ENCODE peak calls at places on chromosomes 16 and 17, in ten cellular contexts. One of them, this sample, is unnamed.

GRCh38 chr16:22120440-22120839 is 28.1 kb downstream of the VWA3A start:
- DNase-seq in lung: no peak
- DNase-seq in GM12878: no peak
- DNase-seq in tibial nerve: no peak
- DNase-seq in A673: no peak
- DNase-seq in psoas muscle: no peak
- DNase-seq in A549: no peak
- DNase-seq in foreskin keratinocyte: no peak
- DNase-seq in stomach: no peak
- DNase-seq in OCI-LY7: no peak
- DNase-seq in this sample: no peak

GRCh38 chr16:20952144-20952797 is 51.7 kb downstream of the LYRM1 start:
- DNase-seq in psoas muscle: no peak
- DNase-seq in A549: no peak
- DNase-seq in GM12878: no peak
- DNase-seq in stomach: no peak
- DNase-seq in OCI-LY7: no peak
- DNase-seq in A673: no peak
- DNase-seq in tibial nerve: no peak
- DNase-seq in foreskin keratinocyte: peak; percentile 45
- DNase-seq in lung: no peak
- DNase-seq in this sample: no peak

GRCh38 chr17:82399030-82399429 is 19.1 kb upstream of the HEXD start:
- DNase-seq in foreskin keratinocyte: no peak
- DNase-seq in lung: no peak
- DNase-seq in OCI-LY7: no peak
- DNase-seq in A673: peak; percentile 93
- DNase-seq in GM12878: no peak
- DNase-seq in tibial nerve: peak; percentile 40
- DNase-seq in stomach: no peak
- DNase-seq in A549: no peak
- DNase-seq in psoas muscle: peak; percentile 80
- DNase-seq in this sample: no peak

GRCh38 chr16:28538733-28539596 is at the start of gene NUPR1:
- DNase-seq in tibial nerve: peak; percentile 98
- DNase-seq in GM12878: no peak
- DNase-seq in stomach: peak; percentile 95
- DNase-seq in OCI-LY7: no peak
- DNase-seq in foreskin keratinocyte: no peak
- DNase-seq in lung: peak; percentile 95
- DNase-seq in psoas muscle: peak; percentile 93
- DNase-seq in A549: peak; percentile 63
- DNase-seq in A673: no peak
- DNase-seq in this sample: no peak

GRCh38 chr17:35786941-35787432 is 8.5 kb downstream of the MMP28 start:
- DNase-seq in A673: no peak
- DNase-seq in OCI-LY7: no peak
- DNase-seq in stomach: no peak
- DNase-seq in foreskin keratinocyte: no peak
- DNase-seq in lung: no peak
- DNase-seq in GM12878: no peak
- DNase-seq in psoas muscle: no peak
- DNase-seq in tibial nerve: no peak
- DNase-seq in A549: no peak
- DNase-seq in this sample: no peak

GRCh38 chr17:49494937-49495841 is at the start of gene NGFR:
- DNase-seq in lung: no peak
- DNase-seq in psoas muscle: peak; percentile 60
- DNase-seq in GM12878: no peak
- DNase-seq in A549: peak; percentile 77
- DNase-seq in tibial nerve: no peak
- DNase-seq in OCI-LY7: peak; percentile 75
- DNase-seq in stomach: no peak
- DNase-seq in A673: peak; percentile 79
- DNase-seq in foreskin keratinocyte: no peak
- DNase-seq in this sample: peak; percentile 87

GRCh38 chr17:73833779-73834613 is 189.8 kb upstream of the SDK2 start:
- DNase-seq in A549: no peak
- DNase-seq in GM12878: no peak
- DNase-seq in lung: no peak
- DNase-seq in foreskin keratinocyte: no peak
- DNase-seq in A673: peak; percentile 28
- DNase-seq in stomach: no peak
- DNase-seq in tibial nerve: no peak
- DNase-seq in psoas muscle: no peak
- DNase-seq in OCI-LY7: no peak
- DNase-seq in this sample: peak; percentile 22

GRCh38 chr16:48050871-48051270 is 104.9 kb downstream of the ABCC12 start:
- DNase-seq in lung: no peak
- DNase-seq in stomach: no peak
- DNase-seq in A549: no peak
- DNase-seq in GM12878: no peak
- DNase-seq in OCI-LY7: no peak
- DNase-seq in A673: no peak
- DNase-seq in psoas muscle: no peak
- DNase-seq in foreskin keratinocyte: no peak
- DNase-seq in tibial nerve: no peak
- DNase-seq in this sample: no peak

GRCh38 chr16:66041907-66042306 is 324.6 kb upstream of the CDH5 start:
- DNase-seq in foreskin keratinocyte: peak; percentile 46
- DNase-seq in GM12878: no peak
- DNase-seq in stomach: no peak
- DNase-seq in OCI-LY7: no peak
- DNase-seq in A673: no peak
- DNase-seq in psoas muscle: no peak
- DNase-seq in lung: no peak
- DNase-seq in A549: no peak
- DNase-seq in tibial nerve: no peak
- DNase-seq in this sample: no peak

DNA sequence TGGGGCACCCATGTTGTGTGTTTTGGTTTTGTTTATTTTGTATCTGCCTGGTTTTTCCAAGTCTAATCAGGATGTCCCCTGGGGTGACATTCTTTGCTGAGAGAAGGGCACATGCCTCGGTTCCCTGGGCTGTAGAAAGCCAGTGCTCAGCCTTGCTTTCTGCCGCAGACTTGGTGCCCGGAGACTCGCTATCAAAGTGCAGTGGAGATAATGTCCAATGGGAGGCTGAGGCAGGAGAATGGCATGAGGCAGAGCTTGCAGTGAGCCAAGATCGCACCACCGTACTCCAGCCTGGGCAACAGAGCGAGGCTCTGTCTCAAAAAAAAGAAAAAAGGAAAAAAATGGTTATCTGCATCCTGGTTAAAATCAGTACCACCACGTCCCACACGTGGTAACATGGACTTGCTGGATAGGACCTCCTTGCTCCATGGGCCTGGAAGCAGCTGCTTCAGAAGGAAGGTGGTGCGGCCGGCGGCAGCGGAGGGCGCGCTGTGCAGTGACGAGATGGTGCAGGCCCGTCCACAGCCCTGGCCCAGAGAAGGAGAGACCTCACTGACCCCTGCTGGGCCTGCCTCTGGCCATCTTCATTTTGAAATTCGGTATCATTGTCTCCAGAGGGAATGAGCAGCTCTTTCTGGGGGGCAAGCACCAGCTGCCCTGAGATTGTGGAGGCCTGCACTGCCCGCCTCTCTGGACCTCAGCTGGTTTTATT is 19.3 kb upstream of the IL17C start:
- DNase-seq in GM12878: no peak
- DNase-seq in A549: no peak
- DNase-seq in A673: no peak
- DNase-seq in psoas muscle: no peak
- DNase-seq in lung: no peak
- DNase-seq in tibial nerve: no peak
- DNase-seq in foreskin keratinocyte: no peak
- DNase-seq in OCI-LY7: no peak
- DNase-seq in stomach: no peak
- DNase-seq in this sample: no peak
- H3K27ac ChIP-seq in GM12878: no peak overlapping the region
- H3K27ac ChIP-seq in A549: no peak overlapping the region
- H3K27ac ChIP-seq in A673: peak overlapping the region; percentile 47
- H3K27ac ChIP-seq in psoas muscle: no peak overlapping the region
- H3K27ac ChIP-seq in lung: no peak overlapping the region
- H3K27ac ChIP-seq in tibial nerve: no peak overlapping the region
- H3K27ac ChIP-seq in foreskin keratinocyte: no peak overlapping the region
- H3K27ac ChIP-seq in OCI-LY7: no peak overlapping the region
- H3K27ac ChIP-seq in stomach: peak overlapping the region; percentile 25
- H3K27ac ChIP-seq in this sample: no peak overlapping the region

GRCh38 chr17:50865060-50865867 is 890 bp downstream of the TOB1 start:
- DNase-seq in tibial nerve: peak; percentile 36
- DNase-seq in GM12878: no peak
- DNase-seq in A549: no peak
- DNase-seq in psoas muscle: peak; percentile 79
- DNase-seq in A673: peak; percentile 70
- DNase-seq in OCI-LY7: peak; percentile 79
- DNase-seq in stomach: peak; percentile 64
- DNase-seq in foreskin keratinocyte: no peak
- DNase-seq in lung: peak; percentile 61
- DNase-seq in this sample: peak; percentile 92

GRCh38 chr17:50864747-50865059 is 1.5 kb downstream of the TOB1 start:
- DNase-seq in GM12878: no peak
- DNase-seq in A549: no peak
- DNase-seq in lung: no peak
- DNase-seq in stomach: no peak
- DNase-seq in foreskin keratinocyte: no peak
- DNase-seq in psoas muscle: no peak
- DNase-seq in A673: no peak
- DNase-seq in OCI-LY7: no peak
- DNase-seq in tibial nerve: no peak
- DNase-seq in this sample: no peak

GRCh38 chr17:50861822-50862528 is 4.2 kb downstream of the TOB1 start:
- DNase-seq in GM12878: no peak
- DNase-seq in foreskin keratinocyte: no peak
- DNase-seq in A549: no peak
- DNase-seq in stomach: no peak
- DNase-seq in OCI-LY7: no peak
- DNase-seq in lung: no peak
- DNase-seq in psoas muscle: no peak
- DNase-seq in A673: no peak
- DNase-seq in tibial nerve: no peak
- DNase-seq in this sample: no peak

GRCh38 chr17:50863931-50864330 is 2.2 kb downstream of the TOB1 start:
- DNase-seq in lung: no peak
- DNase-seq in OCI-LY7: no peak
- DNase-seq in A549: no peak
- DNase-seq in A673: no peak
- DNase-seq in tibial nerve: no peak
- DNase-seq in foreskin keratinocyte: no peak
- DNase-seq in GM12878: no peak
- DNase-seq in psoas muscle: no peak
- DNase-seq in stomach: no peak
- DNase-seq in this sample: no peak

DNA sequence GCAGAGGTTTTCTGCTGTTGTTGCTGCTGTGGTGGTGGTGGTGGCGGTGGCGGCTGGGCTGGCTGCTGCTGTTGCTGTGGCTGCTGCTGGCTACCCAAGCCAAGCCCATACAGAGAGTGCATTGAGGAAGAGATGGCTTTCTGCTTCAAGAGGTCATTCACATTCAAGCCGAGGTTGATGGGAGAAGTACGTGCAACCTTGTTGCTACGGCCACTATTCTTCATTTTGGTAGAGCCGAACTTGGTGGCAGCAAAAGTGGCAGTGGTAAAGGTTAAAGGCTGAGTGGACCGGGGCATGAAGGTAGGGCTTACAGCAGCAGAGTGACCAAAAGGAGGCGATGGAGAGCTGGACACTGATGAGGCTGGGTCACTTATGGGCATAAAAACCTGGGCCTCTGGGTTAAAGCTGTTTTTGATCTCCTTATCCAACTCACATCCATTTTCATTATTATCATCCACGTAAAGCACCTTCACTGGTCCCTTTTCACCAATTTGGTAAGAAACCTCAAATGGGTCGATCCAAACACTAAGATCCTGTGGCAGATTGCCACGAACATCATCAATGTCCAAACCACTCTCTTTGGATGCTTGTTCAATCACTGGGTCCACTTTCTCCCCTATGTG is 2.8 kb downstream of the TOB1 start:
- DNase-seq in tibial nerve: peak; percentile 66
- DNase-seq in A549: no peak
- DNase-seq in foreskin keratinocyte: no peak
- DNase-seq in stomach: peak; percentile 59
- DNase-seq in psoas muscle: no peak
- DNase-seq in lung: peak; percentile 57
- DNase-seq in A673: peak; percentile 16
- DNase-seq in GM12878: no peak
- DNase-seq in OCI-LY7: peak; percentile 41
- DNase-seq in this sample: no peak
- TF ChIP-seq CTCF in tibial nerve: peak; percentile 69
- TF ChIP-seq CTCF in A549: peak; percentile 76
- TF ChIP-seq CTCF in foreskin keratinocyte: peak; percentile 64
- TF ChIP-seq CTCF in stomach: no peak
- TF ChIP-seq CTCF in psoas muscle: peak; percentile 61
- TF ChIP-seq CTCF in lung: peak; percentile 7
- TF ChIP-seq CTCF in A673: peak; percentile 57
- TF ChIP-seq CTCF in GM12878: peak; percentile 50
- TF ChIP-seq CTCF in OCI-LY7: peak; percentile 78
- TF ChIP-seq CTCF in this sample: no peak

GRCh38 chr17:39915559-39915958 is 2.9 kb downstream of the GSDMB start:
- DNase-seq in psoas muscle: no peak
- DNase-seq in OCI-LY7: no peak
- DNase-seq in A673: no peak
- DNase-seq in foreskin keratinocyte: no peak
- DNase-seq in stomach: no peak
- DNase-seq in tibial nerve: no peak
- DNase-seq in lung: no peak
- DNase-seq in GM12878: no peak
- DNase-seq in A549: no peak
- DNase-seq in this sample: no peak
- H3K27ac ChIP-seq in psoas muscle: no peak overlapping the region
- H3K27ac ChIP-seq in OCI-LY7: no peak overlapping the region
- H3K27ac ChIP-seq in A673: no peak overlapping the region
- H3K27ac ChIP-seq in foreskin keratinocyte: no peak overlapping the region
- H3K27ac ChIP-seq in stomach: no peak overlapping the region
- H3K27ac ChIP-seq in tibial nerve: no peak overlapping the region
- H3K27ac ChIP-seq in lung: no peak overlapping the region
- H3K27ac ChIP-seq in GM12878: peak overlapping the region; percentile 39
- H3K27ac ChIP-seq in A549: no peak overlapping the region
- H3K27ac ChIP-seq in this sample: no peak overlapping the region

DNA sequence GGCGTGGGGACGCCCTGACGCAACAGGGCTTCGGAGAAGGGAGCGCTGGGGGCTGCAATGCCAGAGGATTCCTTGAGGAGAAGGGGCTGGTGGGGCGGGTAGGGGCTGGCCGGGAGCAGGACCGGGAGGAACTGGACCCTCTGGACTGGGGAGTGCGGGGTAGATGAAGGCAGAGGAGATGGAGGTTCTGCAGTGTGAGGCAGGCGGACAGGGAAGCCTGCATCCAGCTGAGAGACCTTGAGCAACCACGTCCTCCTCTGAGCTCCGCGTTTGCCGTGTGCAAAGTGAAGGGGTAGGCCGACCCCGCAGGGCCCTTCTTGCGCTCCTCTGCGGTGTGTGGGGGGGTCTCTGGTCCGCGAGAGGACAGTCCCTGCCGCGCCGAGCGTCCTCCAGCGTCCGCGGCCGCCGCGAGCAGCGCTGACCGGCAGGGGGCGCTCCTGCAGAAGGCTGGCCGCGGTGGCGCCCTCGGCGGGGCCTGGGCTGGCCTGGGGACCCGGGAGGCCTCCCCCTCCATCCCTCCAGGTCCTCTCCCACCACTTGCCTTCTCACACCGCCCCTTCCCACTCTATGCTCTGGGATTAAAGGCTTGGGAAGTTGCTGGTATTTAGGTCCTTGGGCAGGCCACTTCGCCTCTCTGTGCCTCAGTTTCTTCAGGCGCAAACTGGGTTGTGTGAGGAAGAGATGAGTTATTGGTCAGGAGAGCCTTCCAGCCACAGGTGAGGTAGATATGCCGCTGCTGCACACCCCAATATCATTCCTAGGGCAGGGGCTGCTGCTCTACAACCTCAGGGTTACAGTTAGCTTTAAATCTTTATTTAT is 9.6 kb upstream of the WNT9B start:
- DNase-seq in GM12878: no peak
- DNase-seq in A549: peak; percentile 54
- DNase-seq in A673: peak; percentile 24
- DNase-seq in tibial nerve: no peak
- DNase-seq in OCI-LY7: no peak
- DNase-seq in lung: no peak
- DNase-seq in stomach: no peak
- DNase-seq in foreskin keratinocyte: no peak
- DNase-seq in psoas muscle: no peak
- DNase-seq in this sample: no peak
- TF ChIP-seq CTCF in GM12878: peak; percentile 51
- TF ChIP-seq CTCF in A549: peak; percentile 94
- TF ChIP-seq CTCF in A673: peak; percentile 63
- TF ChIP-seq CTCF in tibial nerve: peak; percentile 66
- TF ChIP-seq CTCF in OCI-LY7: no peak
- TF ChIP-seq CTCF in lung: no peak
- TF ChIP-seq CTCF in stomach: peak; percentile 25
- TF ChIP-seq CTCF in foreskin keratinocyte: peak; percentile 78
- TF ChIP-seq CTCF in psoas muscle: peak; percentile 65
- TF ChIP-seq CTCF in this sample: peak; percentile 52

This sample was measured in spleen.